ENCODE peak calls at places on chromosome 19, in five cellular contexts. U is K562, H is heart left ventricle, J is GM12891, B is sigmoid colon. W is an unnamed sample.

GRCh38 chr19:44111910-44112463 is 1.2 kb upstream of the ZNF225 start:
- DNase-seq in U (peak; percentile 8), H (no peak), J (no peak), B (no peak), W (no peak)

GRCh38 chr19:21463449-21464105 is 41.8 kb upstream of the ZNF429 start:
- DNase-seq in U (peak; percentile 83), H (peak; percentile 29), J (no peak), B (no peak), W (no peak)

GRCh38 chr19:55385236-55385748 is 440 bp upstream of the RPL28 start:
- DNase-seq in U (peak; percentile 91), H (peak; percentile 95), J (peak; percentile 86), B (peak; percentile 99), W (peak; percentile 80)

GRCh38 chr19:33864311-33864850 is 67.7 kb downstream of the KCTD15 start:
- DNase-seq in U (no peak), H (no peak), J (no peak), B (no peak), W (no peak)

GRCh38 chr19:47371269-47371668 is 22.2 kb downstream of the DHX34 start:
- DNase-seq in U (no peak), H (no peak), J (no peak), B (no peak), W (no peak)

GRCh38 chr19:43763473-43763939 is 8.7 kb upstream of the SMG9 start:
- DNase-seq in U (no peak), H (no peak), J (no peak), B (no peak), W (no peak)

GRCh38 chr19:56383826-56384605 is 9.3 kb downstream of the ZNF582 start:
- DNase-seq in U (no peak), H (no peak), J (no peak), B (no peak), W (no peak)

GRCh38 chr19:33550741-33551140 is 29.1 kb upstream of the PEPD start:
- DNase-seq in U (no peak), H (no peak), J (no peak), B (peak; percentile 34), W (no peak)

GRCh38 chr19:12945479-12946091 is at the start of gene RAD23A:
- DNase-seq in U (peak; percentile 95), H (peak; percentile 97), J (peak; percentile 87), B (peak; percentile 99), W (peak; percentile 89)
- TF ChIP-seq POLR2A in U (peak; percentile 85), H (no peak), J (peak; percentile 97), B (peak; percentile 87), W (peak; percentile 97)

GRCh38 chr19:49443366-49444099 is 2.2 kb upstream of the SLC17A7 start:
- DNase-seq in U (peak; percentile 88), H (peak; percentile 95), J (peak; percentile 97), B (peak; percentile 98), W (peak; percentile 97)
- TF ChIP-seq POLR2A in U (peak; percentile 58), H (no peak), J (no peak), B (no peak), W (no peak)

GRCh38 chr19:29844891-29845575 is 33.2 kb downstream of the CCNE1 start:
- DNase-seq in U (peak; percentile 93), H (peak; percentile 90), J (peak; percentile 86), B (peak; percentile 97), W (peak; percentile 86)
- TF ChIP-seq POLR2A in U (peak; percentile 58), H (no peak), J (peak; percentile 69), B (peak; percentile 34), W (peak; percentile 77)

GRCh38 chr19:1466461-1467227 is 12.4 kb downstream of the C19orf25 start:
- DNase-seq in U (no peak), H (peak; percentile 7), J (no peak), B (no peak), W (no peak)

GRCh38 chr19:1466018-1466460 is 13.0 kb downstream of the C19orf25 start:
- DNase-seq in U (no peak), H (peak; percentile 6), J (no peak), B (no peak), W (no peak)

GRCh38 chr19:1467228-1467511 is 11.8 kb downstream of the C19orf25 start:
- DNase-seq in U (no peak), H (peak; percentile 8), J (no peak), B (no peak), W (no peak)

GRCh38 chr19:1468274-1469199 is 10.5 kb downstream of the C19orf25 start:
- DNase-seq in U (no peak), H (no peak), J (no peak), B (no peak), W (no peak)

DNA sequence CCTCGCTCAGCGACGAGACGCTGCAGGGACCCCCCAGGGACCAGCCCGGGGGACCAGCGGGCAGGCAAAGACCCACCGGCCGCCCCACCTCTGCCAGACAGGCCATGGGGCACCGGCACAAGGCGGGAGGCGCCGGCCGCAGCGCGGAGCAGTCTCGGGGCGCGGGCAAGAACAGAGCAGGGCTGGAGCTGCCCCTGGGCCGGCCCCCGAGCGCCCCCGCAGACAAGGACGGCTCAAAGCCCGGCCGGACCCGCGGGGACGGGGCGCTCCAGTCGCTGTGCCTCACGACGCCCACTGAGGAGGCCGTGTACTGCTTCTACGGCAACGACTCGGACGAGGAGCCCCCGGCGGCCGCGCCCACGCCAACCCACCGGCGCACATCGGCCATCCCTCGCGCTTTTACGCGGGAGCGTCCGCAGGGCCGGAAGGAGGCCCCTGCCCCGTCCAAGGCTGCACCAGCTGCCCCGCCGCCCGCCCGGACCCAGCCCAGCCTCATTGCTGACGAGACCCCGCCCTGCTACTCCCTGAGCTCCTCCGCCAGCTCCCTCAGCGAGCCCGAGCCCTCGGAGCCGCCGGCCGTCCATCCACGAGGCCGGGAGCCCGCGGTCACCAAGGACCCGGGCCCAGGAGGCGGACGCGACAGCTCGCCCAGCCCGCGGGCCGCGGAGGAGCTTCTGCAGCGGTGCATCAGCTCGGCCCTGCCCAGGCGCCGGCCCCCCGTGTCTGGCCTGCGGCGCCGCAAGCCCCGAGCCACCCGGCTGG is 11.3 kb downstream of the C19orf25 start:
- DNase-seq in U (no peak), H (peak; percentile 6), J (no peak), B (no peak), W (no peak)
- TF ChIP-seq POLR2A in U (no peak), H (no peak), J (no peak), B (no peak), W (no peak)

GRCh38 chr19:7197169-7197759 is 97.0 kb downstream of the INSR start:
- DNase-seq in U (peak; percentile 87), H (peak; percentile 92), J (peak; percentile 65), B (peak; percentile 99), W (peak; percentile 69)
- TF ChIP-seq POLR2A in U (no peak), H (no peak), J (no peak), B (no peak), W (peak; percentile 21)

DNA sequence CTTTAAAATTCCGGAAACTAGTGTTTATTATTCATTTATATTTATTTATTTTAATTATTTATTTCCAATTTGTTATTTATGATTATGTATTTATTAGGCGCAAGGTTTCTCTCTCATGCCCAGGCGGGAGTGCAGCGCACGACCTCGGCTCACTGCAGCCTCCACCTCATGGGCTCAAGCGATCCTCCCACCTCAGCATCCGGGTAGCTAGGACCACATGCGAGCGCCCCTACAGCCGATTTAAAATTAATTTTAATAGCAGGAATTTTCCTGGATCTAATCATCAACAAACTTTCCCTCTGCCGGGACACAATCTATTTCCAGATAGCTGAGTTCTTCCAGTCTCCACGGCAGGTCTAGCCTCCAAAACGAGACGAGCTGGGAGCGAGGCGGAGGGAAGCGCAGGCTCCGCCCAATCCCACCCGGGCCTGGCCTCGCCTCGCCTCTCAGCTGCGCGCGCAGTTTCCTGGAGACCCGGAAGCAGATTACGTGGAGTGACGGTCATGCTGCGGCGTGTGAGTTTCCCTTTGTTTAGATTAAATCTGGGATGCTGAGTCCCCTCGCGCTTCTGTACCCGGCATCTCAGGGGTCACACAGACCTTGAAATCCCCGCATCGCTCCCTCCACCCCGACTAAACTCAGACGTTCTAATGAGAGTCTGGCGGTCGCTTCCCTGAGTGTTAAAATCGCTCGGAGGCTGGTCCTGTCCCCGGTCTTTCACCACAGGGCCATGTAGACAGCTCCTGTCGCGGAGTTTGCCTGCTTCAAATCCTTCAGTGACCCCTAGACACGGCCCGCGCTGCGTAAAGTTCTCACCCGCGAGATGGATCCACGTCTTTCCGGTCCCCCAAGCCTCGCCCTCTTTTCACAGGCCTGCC is at the start of gene ZNF880:
- DNase-seq in U (peak; percentile 22), H (peak; percentile 95), J (peak; percentile 71), B (peak; percentile 96), W (peak; percentile 11)
- TF ChIP-seq POLR2A in U (no peak), H (no peak), J (peak; percentile 78), B (peak; percentile 43), W (no peak)

DNA sequence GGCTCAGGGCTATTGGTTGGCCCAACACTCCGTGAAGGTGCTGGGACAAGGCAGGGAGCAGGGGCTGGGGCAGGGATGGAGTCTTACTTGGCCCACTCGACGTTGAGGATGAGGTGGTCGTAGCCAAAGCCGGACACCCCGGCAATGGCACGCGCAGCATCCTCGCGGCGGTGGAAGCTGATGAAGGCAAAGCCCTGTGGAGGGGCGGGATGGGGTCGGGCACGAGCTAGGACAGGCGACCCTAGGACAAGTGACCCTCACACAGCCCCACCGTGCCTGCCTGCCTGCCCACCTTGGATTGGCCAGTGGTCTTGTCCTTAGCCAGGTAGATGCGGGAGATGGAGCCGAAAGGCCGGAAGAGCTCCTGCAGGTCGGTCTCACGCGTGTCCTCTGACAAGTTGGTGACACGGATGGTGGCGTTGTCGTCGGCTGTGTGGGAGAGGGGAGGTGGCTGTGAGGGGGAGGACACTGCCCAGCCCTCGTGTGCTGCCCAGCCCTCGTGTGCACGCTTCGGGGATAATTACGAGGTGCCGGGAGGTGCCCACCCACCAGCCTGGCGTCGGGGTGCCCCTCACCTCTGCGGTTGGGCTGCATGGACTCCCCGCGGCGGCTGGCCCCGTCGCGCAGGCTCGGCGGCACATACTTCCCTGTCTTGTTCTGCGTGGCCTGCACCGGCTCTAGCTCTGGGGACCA is 4.0 kb downstream of the P2RY11 start:
- DNase-seq in U (no peak), H (no peak), J (no peak), B (no peak), W (no peak)
- TF ChIP-seq POLR2A in U (peak; percentile 67), H (no peak), J (peak; percentile 97), B (no peak), W (peak; percentile 92)

GRCh38 chr19:1074512-1075283 is 7.7 kb downstream of the ARHGAP45 start:
- DNase-seq in U (peak; percentile 97), H (peak; percentile 82), J (peak; percentile 96), B (peak; percentile 87), W (peak; percentile 98)
- TF ChIP-seq POLR2A in U (no peak), H (no peak), J (no peak), B (no peak), W (no peak)